ENCODE peak calls at places on chromosomes 12 and 14, in six cellular contexts. G, Q, N, W, B and I are unnamed samples.

GRCh38 chr14:58061581-58061980 is 90.4 kb downstream of the ARMH4 start:
- DNase-seq in G (no peak), Q (no peak), N (no peak), W (no peak), B (no peak), I (no peak)

GRCh38 chr12:117441751-117442150 is 80.3 kb upstream of the NOS1 start:
- DNase-seq in G (peak), Q (no peak), N (no peak), W (no peak), B (no peak), I (no peak)

GRCh38 chr12:58034712-58035111 is 93.3 kb downstream of the ATP23 start:
- DNase-seq in G (no peak), Q (no peak), N (peak), W (no peak), B (no peak), I (no peak)

GRCh38 chr14:104268725-104269436 is 130.5 kb downstream of the KIF26A start:
- DNase-seq in G (no peak), Q (peak), N (no peak), W (no peak), B (peak), I (peak)

GRCh38 chr12:125683748-125684381 is 618.6 kb downstream of the AACS start:
- DNase-seq in G (peak), Q (no peak), N (no peak), W (peak), B (peak), I (no peak)

GRCh38 chr12:121801601-121802484 is 2.0 kb upstream of the SETD1B start:
- DNase-seq in G (peak), Q (no peak), N (no peak), W (no peak), B (no peak), I (no peak)

GRCh38 chr12:81992461-81992860 is 233.3 kb upstream of the PPFIA2 start:
- DNase-seq in G (no peak), Q (peak), N (no peak), W (peak), B (no peak), I (no peak)

GRCh38 chr14:28676481-28676880 is 90.1 kb upstream of the FOXG1 start:
- DNase-seq in G (peak), Q (no peak), N (no peak), W (no peak), B (no peak), I (no peak)

GRCh38 chr14:73633115-73633514 is 11.7 kb upstream of the DNAL1 start:
- DNase-seq in G (no peak), Q (no peak), N (no peak), W (no peak), B (no peak), I (no peak)

GRCh38 chr12:123998344-123998941 is 25.4 kb downstream of the ZNF664 start:
- DNase-seq in G (no peak), Q (no peak), N (no peak), W (no peak), B (no peak), I (no peak)

GRCh38 chr12:52148541-52149181 is 43.2 kb downstream of the KRT80 start:
- DNase-seq in G (peak), Q (peak), N (no peak), W (no peak), B (peak), I (no peak)

GRCh38 chr14:65846469-65846868 is 433.9 kb downstream of the FUT8 start:
- DNase-seq in G (no peak), Q (no peak), N (no peak), W (no peak), B (no peak), I (no peak)

GRCh38 chr14:61420326-61420725 is 98.9 kb downstream of the PRKCH start:
- DNase-seq in G (peak), Q (no peak), N (peak), W (no peak), B (no peak), I (no peak)

GRCh38 chr14:100285021-100285912 is 21.0 kb downstream of the SLC25A29 start:
- DNase-seq in G (peak), Q (peak), N (peak), W (peak), B (peak), I (no peak)

GRCh38 chr12:45415393-45415817 is 199.5 kb downstream of the ANO6 start:
- DNase-seq in G (peak), Q (no peak), N (peak), W (peak), B (peak), I (peak)

GRCh38 chr12:65168606-65169310 is 625 bp upstream of the LEMD3 start:
- DNase-seq in G (no peak), Q (no peak), N (no peak), W (no peak), B (no peak), I (no peak)

GRCh38 chr12:1500095-1500801 is 94.1 kb downstream of the FBXL14 start:
- DNase-seq in G (peak), Q (no peak), N (peak), W (no peak), B (no peak), I (no peak)

GRCh38 chr12:22974865-22975264 is 349.9 kb downstream of the ETNK1 start:
- DNase-seq in G (peak), Q (no peak), N (no peak), W (no peak), B (no peak), I (no peak)

GRCh38 chr12:13099910-13100609 is 3.4 kb downstream of the GSG1 start:
- DNase-seq in G (peak), Q (no peak), N (no peak), W (no peak), B (no peak), I (no peak)